ENCODE peak calls at places on chromosomes 3 and 15, in eight cellular contexts. L is astrocyte, T is fibroblast of lung, P is adipocyte, N is IMR-90, Y is mammary epithelial cell, V is MM.1S, F is mesendoderm. M is an unnamed sample.

GRCh38 chr15:101037090-101037830 is 118.1 kb downstream of the LRRK1 start:
- DNase-seq in T (no peak), V (no peak), N (no peak), P (no peak), L (no peak), Y (no peak), F (no peak), M (no peak)

GRCh38 chr3:13088020-13089006 is 15.1 kb upstream of the IQSEC1 start:
- DNase-seq in F (no peak), V (peak; percentile 26), L (no peak), T (no peak), N (no peak), Y (no peak), P (no peak), M (no peak)

GRCh38 chr3:161239700-161240099 is 18.6 kb downstream of the NMD3 start:
- DNase-seq in N (peak; percentile 41), F (no peak), Y (no peak), T (peak; percentile 24), L (no peak), V (no peak), P (no peak), M (no peak)

GRCh38 chr15:101477851-101478353 is 11.6 kb downstream of the PCSK6 start:
- DNase-seq in T (no peak), P (no peak), N (no peak), Y (no peak), F (peak; percentile 96), V (no peak), L (no peak), M (no peak)

GRCh38 chr3:81585057-81585456 is 176.4 kb downstream of the GBE1 start:
- DNase-seq in N (no peak), P (no peak), V (no peak), Y (no peak), L (no peak), T (no peak), F (no peak), M (no peak)

GRCh38 chr15:86021281-86022264 is 58.1 kb upstream of the AGBL1 start:
- DNase-seq in V (no peak), N (no peak), T (no peak), F (no peak), Y (peak; percentile 58), L (peak; percentile 53), P (no peak), M (no peak)

GRCh38 chr3:112789787-112790186 is 56.9 kb downstream of the CD200R1L start:
- DNase-seq in F (no peak), Y (no peak), T (no peak), P (no peak), V (no peak), N (peak; percentile 51), L (no peak), M (no peak)

GRCh38 chr3:57127849-57128566 is 37.1 kb downstream of the IL17RD start:
- DNase-seq in F (peak; percentile 72), P (peak; percentile 94), Y (no peak), L (peak; percentile 81), T (no peak), V (no peak), N (no peak), M (no peak)

GRCh38 chr15:72758195-72758594 is 25.4 kb downstream of the ADPGK start:
- DNase-seq in N (peak; percentile 97), Y (peak; percentile 81), L (peak; percentile 98), F (peak; percentile 29), V (no peak), T (peak; percentile 69), P (peak; percentile 74), M (no peak)

GRCh38 chr3:183268361-183268760 is 15.3 kb downstream of the B3GNT5 start:
- DNase-seq in N (no peak), P (no peak), Y (no peak), F (peak; percentile 60), T (no peak), L (no peak), V (no peak), M (no peak)

GRCh38 chr3:12139111-12139511 is 19.6 kb downstream of the TIMP4 start:
- DNase-seq in Y (no peak), L (peak; percentile 36), F (peak; percentile 66), T (peak; percentile 87), N (peak; percentile 73), V (no peak), P (peak; percentile 83), M (no peak)

GRCh38 chr15:65816441-65816840 is 24.3 kb upstream of the DENND4A start:
- DNase-seq in Y (no peak), T (no peak), L (no peak), F (no peak), N (no peak), V (no peak), P (no peak), M (no peak)

GRCh38 chr3:152961323-152961722 is 126.4 kb downstream of the P2RY1 start:
- DNase-seq in L (no peak), N (peak; percentile 0), P (peak; percentile 49), F (peak; percentile 60), V (peak; percentile 40), T (peak; percentile 52), Y (peak; percentile 34), M (peak; percentile 50)

GRCh38 chr15:52144656-52145055 is 32.1 kb upstream of the BCL2L10 start:
- DNase-seq in T (no peak), F (peak; percentile 37), P (peak; percentile 40), L (peak; percentile 73), N (peak; percentile 55), Y (peak; percentile 16), V (no peak), M (no peak)

GRCh38 chr3:191019855-191020254 is 157.4 kb upstream of the GMNC start:
- DNase-seq in Y (no peak), P (no peak), V (no peak), T (no peak), N (no peak), F (no peak), L (no peak), M (no peak)

GRCh38 chr15:76973362-76973743 is 21.6 kb upstream of the PSTPIP1 start:
- DNase-seq in T (peak; percentile 5), V (no peak), N (peak; percentile 20), L (no peak), Y (no peak), P (peak; percentile 25), F (peak; percentile 93), M (no peak)

GRCh38 chr3:107767897-107768605 is 245.3 kb downstream of the BBX start:
- DNase-seq in Y (no peak), T (peak; percentile 15), L (no peak), V (no peak), N (no peak), P (peak; percentile 72), F (no peak), M (peak; percentile 37)

GRCh38 chr3:69890691-69891090 is 108.8 kb upstream of the SAMMSON start:
- DNase-seq in F (no peak), V (no peak), N (peak; percentile 25), T (no peak), Y (no peak), P (no peak), L (peak; percentile 8), M (no peak)

GRCh38 chr3:50226888-50227389 is 9.1 kb upstream of the GNAI2 start:
- DNase-seq in L (no peak), T (peak; percentile 47), P (peak; percentile 70), Y (peak; percentile 44), N (no peak), V (peak; percentile 48), F (peak; percentile 60), M (no peak)

GRCh38 chr15:41048397-41048796 is 67.7 kb downstream of the INO80 start:
- DNase-seq in N (no peak), Y (no peak), T (no peak), L (no peak), P (no peak), V (peak; percentile 38), F (no peak), M (no peak)

DNA sequence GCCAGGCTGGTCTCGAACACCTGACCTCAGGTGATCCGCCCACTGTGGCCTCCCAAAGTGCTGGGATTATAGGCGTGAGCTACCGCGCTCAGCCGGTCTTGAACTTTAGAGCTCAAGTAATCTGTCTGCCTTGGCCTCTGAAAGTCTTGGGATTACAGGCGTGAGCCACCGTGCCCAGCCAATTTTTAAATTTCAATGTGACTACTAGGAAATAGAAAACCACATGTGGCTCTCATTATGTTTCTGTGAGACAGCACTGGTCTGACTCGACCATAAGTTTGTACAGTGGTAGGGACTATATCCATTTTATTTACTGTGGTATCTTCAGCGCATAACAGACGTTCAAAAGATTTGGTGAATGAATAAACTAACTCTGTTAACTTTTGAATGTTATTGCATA is 9.1 kb downstream of the ZFAND6 start:
- DNase-seq in Y (no peak), F (no peak), L (peak; percentile 36), V (no peak), T (no peak), P (peak; percentile 88), N (peak; percentile 54), M (no peak)
- H3K9ac ChIP-seq in Y (no peak overlapping the region), F (no peak overlapping the region), L (no peak overlapping the region), V (no peak overlapping the region), T (no peak overlapping the region), P (peak overlapping the region; percentile 54), N (no peak overlapping the region), M (peak overlapping the region; percentile 1)

DNA sequence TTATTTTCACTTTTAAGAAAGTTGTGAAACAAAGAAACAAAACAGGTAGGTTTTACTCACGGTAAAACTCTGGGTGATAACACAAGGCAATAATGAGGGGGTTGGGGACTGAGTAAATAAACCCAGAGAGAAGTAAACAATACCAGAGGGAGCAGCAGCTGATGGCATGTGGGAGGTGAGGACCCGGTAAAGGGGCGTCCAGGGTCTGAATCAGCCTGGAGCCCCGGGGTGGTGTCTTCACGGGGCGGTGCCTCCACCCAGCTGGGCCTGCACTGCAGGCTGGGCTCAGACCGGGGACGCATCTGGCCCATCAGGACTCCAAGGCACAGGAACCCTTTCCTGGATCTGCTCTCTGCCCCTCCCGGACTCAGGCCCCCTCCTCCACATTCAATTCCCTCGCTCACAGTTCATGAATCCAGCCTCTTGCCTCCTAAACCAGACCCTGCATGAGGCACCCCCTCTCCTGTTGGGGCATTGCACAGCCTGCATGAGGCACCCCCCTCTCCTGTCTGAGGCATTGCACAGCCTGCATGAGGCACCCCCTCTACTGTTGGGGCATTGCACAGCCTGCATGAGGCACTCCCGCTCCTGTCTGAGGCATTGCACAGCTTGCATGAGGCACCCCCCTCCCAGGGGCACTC is 73.9 kb upstream of the MFGE8 start:
- DNase-seq in N (no peak), F (peak; percentile 26), V (no peak), T (no peak), L (no peak), P (no peak), Y (no peak), M (no peak)
- H3K9ac ChIP-seq in N (peak overlapping the region; percentile 23), F (no peak overlapping the region), V (no peak overlapping the region), T (no peak overlapping the region), L (no peak overlapping the region), P (no peak overlapping the region), Y (no peak overlapping the region), M (no peak overlapping the region)

GRCh38 chr3:99901200-99901926 is 83.7 kb downstream of the CMSS1 start:
- DNase-seq in L (peak; percentile 85), T (peak; percentile 91), P (peak; percentile 88), N (peak; percentile 77), V (no peak), F (no peak), Y (peak; percentile 94), M (peak; percentile 40)
- H3K9ac ChIP-seq in L (peak overlapping the region; percentile 76), T (no peak overlapping the region), P (peak overlapping the region; percentile 18), N (no peak overlapping the region), V (no peak overlapping the region), F (no peak overlapping the region), Y (peak overlapping the region; percentile 78), M (no peak overlapping the region)

DNA sequence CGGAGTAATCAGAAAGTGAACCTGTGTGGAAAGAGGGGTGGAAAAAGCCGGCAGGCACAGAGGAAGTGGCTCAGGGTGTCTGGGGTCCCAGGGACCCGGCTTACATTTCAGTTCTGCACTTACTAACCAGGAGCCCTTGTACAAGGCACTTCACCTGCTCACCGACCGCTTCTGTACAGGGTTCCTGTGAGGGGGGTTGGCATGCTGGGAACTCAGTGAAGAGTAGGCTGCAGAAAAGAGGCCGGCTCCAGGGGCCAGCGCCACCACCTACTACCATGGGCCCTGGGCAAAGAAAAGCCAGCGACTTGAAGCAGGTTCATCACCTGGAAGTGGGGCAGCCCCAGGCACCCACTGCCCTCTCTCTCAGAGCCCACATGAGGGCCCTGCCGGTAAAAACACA is 6.2 kb downstream of the STIMATE start:
- DNase-seq in P (no peak), N (no peak), L (no peak), T (no peak), F (no peak), Y (no peak), V (no peak), M (no peak)
- H3K9ac ChIP-seq in P (peak overlapping the region; percentile 56), N (no peak overlapping the region), L (no peak overlapping the region), T (no peak overlapping the region), F (no peak overlapping the region), Y (no peak overlapping the region), V (no peak overlapping the region), M (no peak overlapping the region)

M was measured in SK-N-MC.